ENCODE peak calls at places on chromosomes 3 and 15, in nine cellular contexts. One of them, this sample, is unnamed.

GRCh38 chr3:4426782-4427344 is 40.2 kb downstream of the SUMF1 start:
- DNase-seq in sigmoid colon: no peak
- DNase-seq in transverse colon: no peak
- DNase-seq in Panc1: peak; percentile 73
- DNase-seq in esophagus muscularis mucosa: no peak
- DNase-seq in stomach: no peak
- DNase-seq in breast epithelium: no peak
- DNase-seq in HCT116: peak; percentile 3
- DNase-seq in upper lobe of left lung: no peak
- DNase-seq in this sample: no peak

GRCh38 chr15:69189157-69189556 is 28.7 kb downstream of the GLCE start:
- DNase-seq in sigmoid colon: no peak
- DNase-seq in transverse colon: no peak
- DNase-seq in Panc1: no peak
- DNase-seq in esophagus muscularis mucosa: no peak
- DNase-seq in stomach: no peak
- DNase-seq in breast epithelium: no peak
- DNase-seq in HCT116: no peak
- DNase-seq in upper lobe of left lung: no peak
- DNase-seq in this sample: no peak

GRCh38 chr3:16297991-16298885 is 33.2 kb downstream of the OXNAD1 start:
- DNase-seq in sigmoid colon: no peak
- DNase-seq in transverse colon: no peak
- DNase-seq in Panc1: no peak
- DNase-seq in esophagus muscularis mucosa: no peak
- DNase-seq in stomach: no peak
- DNase-seq in breast epithelium: no peak
- DNase-seq in HCT116: no peak
- DNase-seq in upper lobe of left lung: no peak
- DNase-seq in this sample: no peak

GRCh38 chr15:86362556-86362955 is 282.9 kb downstream of the AGBL1 start:
- DNase-seq in sigmoid colon: no peak
- DNase-seq in transverse colon: no peak
- DNase-seq in Panc1: no peak
- DNase-seq in esophagus muscularis mucosa: peak; percentile 74
- DNase-seq in stomach: no peak
- DNase-seq in breast epithelium: no peak
- DNase-seq in HCT116: no peak
- DNase-seq in upper lobe of left lung: no peak
- DNase-seq in this sample: no peak

GRCh38 chr3:6861989-6862879 is 1.3 kb downstream of the GRM7 start:
- DNase-seq in sigmoid colon: no peak
- DNase-seq in transverse colon: no peak
- DNase-seq in Panc1: no peak
- DNase-seq in esophagus muscularis mucosa: no peak
- DNase-seq in stomach: no peak
- DNase-seq in breast epithelium: no peak
- DNase-seq in HCT116: no peak
- DNase-seq in upper lobe of left lung: peak; percentile 58
- DNase-seq in this sample: no peak

GRCh38 chr3:136920904-136921649 is 36.7 kb upstream of the IL20RB start:
- DNase-seq in sigmoid colon: no peak
- DNase-seq in transverse colon: no peak
- DNase-seq in Panc1: no peak
- DNase-seq in esophagus muscularis mucosa: no peak
- DNase-seq in stomach: no peak
- DNase-seq in breast epithelium: no peak
- DNase-seq in HCT116: no peak
- DNase-seq in upper lobe of left lung: no peak
- DNase-seq in this sample: no peak

GRCh38 chr15:59539799-59540198 is 71.8 kb upstream of the GCNT3 start:
- DNase-seq in sigmoid colon: no peak
- DNase-seq in transverse colon: no peak
- DNase-seq in Panc1: no peak
- DNase-seq in esophagus muscularis mucosa: no peak
- DNase-seq in stomach: peak; percentile 16
- DNase-seq in breast epithelium: no peak
- DNase-seq in HCT116: no peak
- DNase-seq in upper lobe of left lung: no peak
- DNase-seq in this sample: no peak

GRCh38 chr3:138395865-138396751 is 38.3 kb upstream of the ESYT3 start:
- DNase-seq in sigmoid colon: no peak
- DNase-seq in transverse colon: no peak
- DNase-seq in Panc1: no peak
- DNase-seq in esophagus muscularis mucosa: no peak
- DNase-seq in stomach: no peak
- DNase-seq in breast epithelium: no peak
- DNase-seq in HCT116: no peak
- DNase-seq in upper lobe of left lung: no peak
- DNase-seq in this sample: peak; percentile 68

GRCh38 chr3:162171970-162172369 is 675.4 kb downstream of the OTOL1 start:
- DNase-seq in sigmoid colon: no peak
- DNase-seq in transverse colon: no peak
- DNase-seq in Panc1: no peak
- DNase-seq in esophagus muscularis mucosa: no peak
- DNase-seq in stomach: no peak
- DNase-seq in breast epithelium: no peak
- DNase-seq in HCT116: no peak
- DNase-seq in upper lobe of left lung: no peak
- DNase-seq in this sample: no peak

GRCh38 chr15:63938486-63939061 is 104.8 kb upstream of the HERC1 start:
- DNase-seq in sigmoid colon: no peak
- DNase-seq in transverse colon: no peak
- DNase-seq in Panc1: no peak
- DNase-seq in esophagus muscularis mucosa: no peak
- DNase-seq in stomach: no peak
- DNase-seq in breast epithelium: no peak
- DNase-seq in HCT116: no peak
- DNase-seq in upper lobe of left lung: no peak
- DNase-seq in this sample: no peak

GRCh38 chr3:8457039-8457438 is 44.6 kb upstream of the LMCD1 start:
- DNase-seq in sigmoid colon: no peak
- DNase-seq in transverse colon: no peak
- DNase-seq in Panc1: no peak
- DNase-seq in esophagus muscularis mucosa: no peak
- DNase-seq in stomach: no peak
- DNase-seq in breast epithelium: no peak
- DNase-seq in HCT116: no peak
- DNase-seq in upper lobe of left lung: no peak
- DNase-seq in this sample: no peak

GRCh38 chr15:94673801-94674200 is 442.4 kb downstream of the MCTP2 start:
- DNase-seq in sigmoid colon: no peak
- DNase-seq in transverse colon: no peak
- DNase-seq in Panc1: no peak
- DNase-seq in esophagus muscularis mucosa: peak; percentile 68
- DNase-seq in stomach: no peak
- DNase-seq in breast epithelium: no peak
- DNase-seq in HCT116: no peak
- DNase-seq in upper lobe of left lung: peak; percentile 34
- DNase-seq in this sample: no peak

GRCh38 chr15:87877114-87877810 is 379.3 kb downstream of the NTRK3 start:
- DNase-seq in sigmoid colon: no peak
- DNase-seq in transverse colon: no peak
- DNase-seq in Panc1: no peak
- DNase-seq in esophagus muscularis mucosa: peak; percentile 45
- DNase-seq in stomach: no peak
- DNase-seq in breast epithelium: no peak
- DNase-seq in HCT116: no peak
- DNase-seq in upper lobe of left lung: no peak
- DNase-seq in this sample: no peak

GRCh38 chr15:101105059-101105851 is 146.6 kb downstream of the CHSY1 start:
- DNase-seq in sigmoid colon: no peak
- DNase-seq in transverse colon: no peak
- DNase-seq in Panc1: no peak
- DNase-seq in esophagus muscularis mucosa: no peak
- DNase-seq in stomach: no peak
- DNase-seq in breast epithelium: no peak
- DNase-seq in HCT116: no peak
- DNase-seq in upper lobe of left lung: no peak
- DNase-seq in this sample: no peak

GRCh38 chr15:89107984-89108383 is 19.7 kb downstream of the ABHD2 start:
- DNase-seq in sigmoid colon: peak; percentile 75
- DNase-seq in transverse colon: no peak
- DNase-seq in Panc1: no peak
- DNase-seq in esophagus muscularis mucosa: no peak
- DNase-seq in stomach: no peak
- DNase-seq in breast epithelium: peak; percentile 37
- DNase-seq in HCT116: no peak
- DNase-seq in upper lobe of left lung: no peak
- DNase-seq in this sample: no peak

GRCh38 chr3:50627407-50628051 is 10.6 kb downstream of the MAPKAPK3 start:
- DNase-seq in sigmoid colon: no peak
- DNase-seq in transverse colon: no peak
- DNase-seq in Panc1: no peak
- DNase-seq in esophagus muscularis mucosa: no peak
- DNase-seq in stomach: peak; percentile 38
- DNase-seq in breast epithelium: no peak
- DNase-seq in HCT116: peak; percentile 88
- DNase-seq in upper lobe of left lung: no peak
- DNase-seq in this sample: no peak

GRCh38 chr3:38805765-38806386 is 10.1 kb downstream of the SCN10A start:
- DNase-seq in sigmoid colon: no peak
- DNase-seq in transverse colon: peak; percentile 18
- DNase-seq in Panc1: no peak
- DNase-seq in esophagus muscularis mucosa: no peak
- DNase-seq in stomach: no peak
- DNase-seq in breast epithelium: no peak
- DNase-seq in HCT116: peak; percentile 46
- DNase-seq in upper lobe of left lung: no peak
- DNase-seq in this sample: no peak

GRCh38 chr3:14836049-14836468 is 17.3 kb downstream of the FGD5 start:
- DNase-seq in sigmoid colon: peak; percentile 90
- DNase-seq in transverse colon: peak; percentile 38
- DNase-seq in Panc1: no peak
- DNase-seq in esophagus muscularis mucosa: peak; percentile 96
- DNase-seq in stomach: peak; percentile 28
- DNase-seq in breast epithelium: no peak
- DNase-seq in HCT116: no peak
- DNase-seq in upper lobe of left lung: no peak
- DNase-seq in this sample: peak; percentile 87

GRCh38 chr3:144055604-144056003 is 84.0 kb downstream of the DIPK2A start:
- DNase-seq in sigmoid colon: no peak
- DNase-seq in transverse colon: no peak
- DNase-seq in Panc1: no peak
- DNase-seq in esophagus muscularis mucosa: no peak
- DNase-seq in stomach: no peak
- DNase-seq in breast epithelium: no peak
- DNase-seq in HCT116: no peak
- DNase-seq in upper lobe of left lung: no peak
- DNase-seq in this sample: no peak

GRCh38 chr15:49135893-49136292 is 19.5 kb downstream of the COPS2 start:
- DNase-seq in sigmoid colon: no peak
- DNase-seq in transverse colon: no peak
- DNase-seq in Panc1: no peak
- DNase-seq in esophagus muscularis mucosa: no peak
- DNase-seq in stomach: no peak
- DNase-seq in breast epithelium: no peak
- DNase-seq in HCT116: no peak
- DNase-seq in upper lobe of left lung: no peak
- DNase-seq in this sample: no peak

GRCh38 chr3:187227658-187228258 is 30.5 kb downstream of the RTP1 start:
- DNase-seq in sigmoid colon: no peak
- DNase-seq in transverse colon: no peak
- DNase-seq in Panc1: no peak
- DNase-seq in esophagus muscularis mucosa: no peak
- DNase-seq in stomach: no peak
- DNase-seq in breast epithelium: no peak
- DNase-seq in HCT116: no peak
- DNase-seq in upper lobe of left lung: no peak
- DNase-seq in this sample: no peak

GRCh38 chr15:77856718-77857346 is 220.7 kb downstream of the TBC1D2B start:
- DNase-seq in sigmoid colon: peak; percentile 24
- DNase-seq in transverse colon: no peak
- DNase-seq in Panc1: no peak
- DNase-seq in esophagus muscularis mucosa: no peak
- DNase-seq in stomach: no peak
- DNase-seq in breast epithelium: no peak
- DNase-seq in HCT116: no peak
- DNase-seq in upper lobe of left lung: no peak
- DNase-seq in this sample: no peak

GRCh38 chr15:35630985-35631384 is 85.0 kb upstream of the DPH6 start:
- DNase-seq in sigmoid colon: no peak
- DNase-seq in transverse colon: peak; percentile 8
- DNase-seq in Panc1: no peak
- DNase-seq in esophagus muscularis mucosa: no peak
- DNase-seq in stomach: peak; percentile 34
- DNase-seq in breast epithelium: no peak
- DNase-seq in HCT116: no peak
- DNase-seq in upper lobe of left lung: no peak
- DNase-seq in this sample: no peak
- TF ChIP-seq POLR2AphosphoS5 in sigmoid colon: no peak
- TF ChIP-seq POLR2AphosphoS5 in transverse colon: no peak
- TF ChIP-seq POLR2AphosphoS5 in Panc1: no peak
- TF ChIP-seq POLR2AphosphoS5 in esophagus muscularis mucosa: no peak
- TF ChIP-seq POLR2AphosphoS5 in stomach: no peak
- TF ChIP-seq POLR2AphosphoS5 in breast epithelium: no peak
- TF ChIP-seq POLR2AphosphoS5 in HCT116: no peak
- TF ChIP-seq POLR2AphosphoS5 in upper lobe of left lung: no peak
- TF ChIP-seq POLR2AphosphoS5 in this sample: no peak

GRCh38 chr3:46930176-46930944 is 46.2 kb downstream of the CCDC12 start:
- DNase-seq in sigmoid colon: peak; percentile 61
- DNase-seq in transverse colon: no peak
- DNase-seq in Panc1: no peak
- DNase-seq in esophagus muscularis mucosa: no peak
- DNase-seq in stomach: peak; percentile 52
- DNase-seq in breast epithelium: no peak
- DNase-seq in HCT116: no peak
- DNase-seq in upper lobe of left lung: no peak
- DNase-seq in this sample: no peak
- H3K4me1 ChIP-seq in sigmoid colon: peaks cover 99% of the 10 kb centered on the region
- H3K4me1 ChIP-seq in transverse colon: peaks cover 86% of the 10 kb centered on the region
- H3K4me1 ChIP-seq in Panc1: peaks cover 40% of the 10 kb centered on the region
- H3K4me1 ChIP-seq in esophagus muscularis mucosa: peaks cover 100% of the 10 kb centered on the region
- H3K4me1 ChIP-seq in stomach: peaks cover 93% of the 10 kb centered on the region
- H3K4me1 ChIP-seq in breast epithelium: peaks cover 75% of the 10 kb centered on the region
- H3K4me1 ChIP-seq in HCT116: peaks cover 53% of the 10 kb centered on the region
- H3K4me1 ChIP-seq in upper lobe of left lung: peaks cover 100% of the 10 kb centered on the region
- H3K4me1 ChIP-seq in this sample: peaks cover 89% of the 10 kb centered on the region

DNA sequence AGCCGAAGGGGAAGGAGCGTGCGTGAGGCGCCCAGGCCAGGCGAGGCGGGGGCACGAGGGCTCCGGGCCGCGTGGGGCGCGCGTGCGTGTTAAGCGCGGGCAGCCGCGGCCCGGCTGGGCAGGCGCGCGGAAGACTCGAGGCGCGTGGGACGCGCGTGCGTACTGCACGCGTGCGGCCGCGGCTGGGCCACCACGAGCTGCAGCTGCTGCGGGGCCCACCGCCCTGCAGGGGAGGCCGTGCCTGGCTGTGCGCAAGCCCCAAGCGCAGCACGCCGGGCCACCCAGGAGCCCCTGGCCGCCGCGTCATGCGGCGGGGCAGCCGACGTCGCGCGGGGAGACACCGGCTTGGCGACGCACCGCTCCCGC is 619 bp upstream of the TRIM71 start:
- DNase-seq in sigmoid colon: no peak
- DNase-seq in transverse colon: no peak
- DNase-seq in Panc1: no peak
- DNase-seq in esophagus muscularis mucosa: no peak
- DNase-seq in stomach: no peak
- DNase-seq in breast epithelium: no peak
- DNase-seq in HCT116: no peak
- DNase-seq in upper lobe of left lung: peak; percentile 89
- DNase-seq in this sample: peak; percentile 53
- H3K4me3 ChIP-seq in sigmoid colon: peak overlapping the region; percentile 42
- H3K4me3 ChIP-seq in transverse colon: peak overlapping the region; percentile 9
- H3K4me3 ChIP-seq in Panc1: no peak overlapping the region
- H3K4me3 ChIP-seq in esophagus muscularis mucosa: peak overlapping the region; percentile 48
- H3K4me3 ChIP-seq in stomach: peak overlapping the region; percentile 45
- H3K4me3 ChIP-seq in breast epithelium: peak overlapping the region; percentile 48
- H3K4me3 ChIP-seq in HCT116: no peak overlapping the region
- H3K4me3 ChIP-seq in upper lobe of left lung: peak overlapping the region; percentile 47
- H3K4me3 ChIP-seq in this sample: peak overlapping the region; percentile 56

GRCh38 chr3:184022323-184022722 is 4.6 kb upstream of the ABCC5 start:
- DNase-seq in sigmoid colon: no peak
- DNase-seq in transverse colon: no peak
- DNase-seq in Panc1: no peak
- DNase-seq in esophagus muscularis mucosa: no peak
- DNase-seq in stomach: no peak
- DNase-seq in breast epithelium: no peak
- DNase-seq in HCT116: no peak
- DNase-seq in upper lobe of left lung: no peak
- DNase-seq in this sample: no peak
- TF ChIP-seq POLR2AphosphoS5 in sigmoid colon: no peak
- TF ChIP-seq POLR2AphosphoS5 in transverse colon: no peak
- TF ChIP-seq POLR2AphosphoS5 in Panc1: no peak
- TF ChIP-seq POLR2AphosphoS5 in esophagus muscularis mucosa: no peak
- TF ChIP-seq POLR2AphosphoS5 in stomach: no peak
- TF ChIP-seq POLR2AphosphoS5 in breast epithelium: no peak
- TF ChIP-seq POLR2AphosphoS5 in HCT116: no peak
- TF ChIP-seq POLR2AphosphoS5 in upper lobe of left lung: no peak
- TF ChIP-seq POLR2AphosphoS5 in this sample: no peak